ENCODE peak calls at places on chromosomes 4 and X, in four cellular contexts. M, Q, B and D are unnamed samples.

GRCh38 chr4:87057835-87058234 is 123.0 kb downstream of the AFF1 start:
- DNase-seq in M (no peak), B (no peak), Q (no peak), D (no peak)

GRCh38 chrX:23493941-23494374 is 159.3 kb downstream of the PTCHD1 start:
- DNase-seq in M (peak; percentile 7), B (no peak), Q (no peak), D (no peak)

GRCh38 chrX:104136241-104137019 is 20.4 kb downstream of the SLC25A53 start:
- DNase-seq in M (peak; percentile 63), Q (peak; percentile 62), B (peak; percentile 70), D (peak; percentile 82)

GRCh38 chrX:80578518-80579105 is 158.4 kb downstream of the TENT5D start:
- DNase-seq in M (peak; percentile 10), B (peak; percentile 6), Q (peak; percentile 41), D (peak; percentile 56)

GRCh38 chrX:55135171-55135570 is 46.4 kb downstream of the PAGE2 start:
- DNase-seq in B (peak; percentile 39), M (peak; percentile 2), Q (peak; percentile 41), D (peak; percentile 52)

GRCh38 chr4:159410076-159410777 is 307.3 kb downstream of the RAPGEF2 start:
- DNase-seq in Q (no peak), M (no peak), B (no peak), D (no peak)

GRCh38 chrX:13780868-13781427 is 35.9 kb downstream of the GPM6B start:
- DNase-seq in M (no peak), B (no peak), Q (no peak), D (no peak)

GRCh38 chr4:76690906-76691275 is 207.1 kb downstream of the SOWAHB start:
- DNase-seq in B (no peak), Q (no peak), M (no peak), D (no peak)

GRCh38 chr4:83036991-83037390 is 2.0 kb downstream of the COPS4 start:
- DNase-seq in Q (no peak), M (no peak), B (no peak), D (no peak)

GRCh38 chrX:11870789-11871188 is 112.8 kb downstream of the MSL3 start:
- DNase-seq in M (no peak), Q (no peak), B (no peak), D (no peak)

GRCh38 chr4:145839151-145839550 is 99.5 kb downstream of the ZNF827 start:
- DNase-seq in Q (no peak), B (no peak), M (no peak), D (no peak)

GRCh38 chrX:91081873-91082272 is 352.8 kb upstream of the PABPC5 start:
- DNase-seq in Q (no peak), B (no peak), M (no peak), D (no peak)

GRCh38 chr4:40327340-40327739 is 7.8 kb upstream of the CHRNA9 start:
- DNase-seq in M (no peak), Q (no peak), B (no peak), D (no peak)

GRCh38 chrX:24682739-24683432 is 10.8 kb upstream of the POLA1 start:
- DNase-seq in M (no peak), Q (no peak), B (no peak), D (no peak)

GRCh38 chr4:2433609-2434350 is 15.0 kb downstream of the CFAP99 start:
- DNase-seq in M (no peak), Q (no peak), B (no peak), D (no peak)
- TF ChIP-seq ELF1 in M (no peak), Q (no peak), B (no peak), D (no peak)

GRCh38 chrX:39149761-39150160 is 348.5 kb downstream of the MID1IP1 start:
- DNase-seq in Q (no peak), M (no peak), B (peak; percentile 3), D (peak; percentile 62)
- TF ChIP-seq ELF1 in Q (no peak), M (no peak), B (no peak), D (no peak)

GRCh38 chr4:41537267-41537890 is 578 bp upstream of the LIMCH1 start:
- DNase-seq in M (no peak), Q (no peak), B (no peak), D (no peak)

GRCh38 chr4:41538017-41538733 is at the start of gene LIMCH1:
- DNase-seq in M (no peak), Q (no peak), B (no peak), D (no peak)

GRCh38 chr4:41533685-41534084 is 4.3 kb upstream of the LIMCH1 start:
- DNase-seq in M (no peak), Q (no peak), B (no peak), D (no peak)

GRCh38 chr4:41532880-41533279 is 5.1 kb upstream of the LIMCH1 start:
- DNase-seq in Q (no peak), M (no peak), B (no peak), D (no peak)

GRCh38 chr4:41535911-41536361 is 2.0 kb upstream of the LIMCH1 start:
- DNase-seq in B (no peak), Q (no peak), M (no peak), D (no peak)
- TF ChIP-seq ELF1 in B (no peak), Q (no peak), M (no peak), D (no peak)

GRCh38 chr4:8412288-8412687 is 28.2 kb downstream of the ACOX3 start:
- DNase-seq in B (no peak), Q (no peak), M (no peak), D (no peak)

GRCh38 chr4:8410066-8410600 is 30.4 kb downstream of the ACOX3 start:
- DNase-seq in B (no peak), M (no peak), Q (no peak), D (no peak)

GRCh38 chr4:8410641-8411271 is 29.8 kb downstream of the ACOX3 start:
- DNase-seq in B (peak; percentile 80), Q (peak; percentile 88), M (peak; percentile 81), D (peak; percentile 79)

GRCh38 chr4:8411351-8412180 is 29.0 kb downstream of the ACOX3 start:
- DNase-seq in Q (no peak), B (no peak), M (no peak), D (no peak)

DNA sequence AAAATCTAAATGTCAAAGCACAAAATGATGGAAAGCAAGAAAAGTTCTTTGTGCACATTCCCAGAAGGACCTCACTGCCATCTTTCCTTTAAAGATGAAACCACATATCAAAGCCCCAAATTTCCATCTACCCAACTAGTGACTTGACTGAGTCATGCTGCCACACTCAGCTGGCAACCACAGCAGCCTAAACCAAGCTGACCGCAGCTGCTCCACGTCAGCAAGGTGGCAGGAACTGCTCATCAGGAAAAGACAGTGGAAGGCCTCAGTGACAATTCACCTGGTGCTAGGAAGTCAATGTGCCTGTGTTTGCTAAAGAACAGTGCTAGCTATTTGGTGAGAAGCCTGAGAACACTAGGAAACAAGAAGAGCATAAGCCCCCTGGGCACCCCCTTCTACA is 26.1 kb downstream of the ACOX3 start:
- DNase-seq in M (no peak), Q (no peak), B (no peak), D (no peak)
- TF ChIP-seq ELF1 in M (no peak), Q (no peak), B (no peak), D (no peak)